ENCODE peak calls at places on chromosomes 2 and 18, in four cellular contexts. One of them, this sample, is unnamed. For H3K27me3 and H3K4me1, the result is how much of the 10 kb centered on the place peaks cover.

GRCh38 chr2:7180641-7181370 is 263.6 kb downstream of the RNF144A start:
- DNase-seq in SK-N-SH: no peak
- DNase-seq in IMR-90: no peak
- DNase-seq in neuronal stem cell: no peak
- DNase-seq in this sample: no peak

GRCh38 chr18:70354080-70354479 is 65.2 kb downstream of the SOCS6 start:
- DNase-seq in neuronal stem cell: no peak
- DNase-seq in IMR-90: no peak
- DNase-seq in SK-N-SH: no peak
- DNase-seq in this sample: no peak

GRCh38 chr2:46171441-46171953 is 125.7 kb upstream of the EPAS1 start:
- DNase-seq in IMR-90: peak
- DNase-seq in neuronal stem cell: no peak
- DNase-seq in SK-N-SH: no peak
- DNase-seq in this sample: peak

GRCh38 chr2:231711677-231712461 is 3.5 kb downstream of the PTMA start:
- DNase-seq in SK-N-SH: no peak
- DNase-seq in IMR-90: no peak
- DNase-seq in neuronal stem cell: no peak
- DNase-seq in this sample: no peak

GRCh38 chr2:158907926-158908462 is 60.4 kb upstream of the TANC1 start:
- DNase-seq in SK-N-SH: no peak
- DNase-seq in IMR-90: no peak
- DNase-seq in neuronal stem cell: no peak
- DNase-seq in this sample: no peak

GRCh38 chr2:32274289-32274688 is 3.4 kb upstream of the YIPF4 start:
- DNase-seq in neuronal stem cell: no peak
- DNase-seq in SK-N-SH: no peak
- DNase-seq in IMR-90: no peak
- DNase-seq in this sample: no peak

GRCh38 chr2:17543848-17544645 is 3.6 kb downstream of the VSNL1 start:
- DNase-seq in neuronal stem cell: no peak
- DNase-seq in IMR-90: peak
- DNase-seq in SK-N-SH: no peak
- DNase-seq in this sample: no peak

GRCh38 chr18:12520442-12520992 is 112.8 kb downstream of the PRELID3A start:
- DNase-seq in IMR-90: peak
- DNase-seq in SK-N-SH: peak
- DNase-seq in neuronal stem cell: peak
- DNase-seq in this sample: no peak

GRCh38 chr18:31549416-31549815 is 42.3 kb upstream of the TTR start:
- DNase-seq in IMR-90: no peak
- DNase-seq in SK-N-SH: no peak
- DNase-seq in neuronal stem cell: no peak
- DNase-seq in this sample: no peak

GRCh38 chr2:168594778-168595177 is 138.7 kb downstream of the CERS6 start:
- DNase-seq in SK-N-SH: no peak
- DNase-seq in IMR-90: no peak
- DNase-seq in neuronal stem cell: no peak
- DNase-seq in this sample: no peak

GRCh38 chr2:112290098-112290497 is 14.7 kb downstream of the ZC3H6 start:
- DNase-seq in IMR-90: no peak
- DNase-seq in neuronal stem cell: no peak
- DNase-seq in SK-N-SH: no peak
- DNase-seq in this sample: no peak

DNA sequence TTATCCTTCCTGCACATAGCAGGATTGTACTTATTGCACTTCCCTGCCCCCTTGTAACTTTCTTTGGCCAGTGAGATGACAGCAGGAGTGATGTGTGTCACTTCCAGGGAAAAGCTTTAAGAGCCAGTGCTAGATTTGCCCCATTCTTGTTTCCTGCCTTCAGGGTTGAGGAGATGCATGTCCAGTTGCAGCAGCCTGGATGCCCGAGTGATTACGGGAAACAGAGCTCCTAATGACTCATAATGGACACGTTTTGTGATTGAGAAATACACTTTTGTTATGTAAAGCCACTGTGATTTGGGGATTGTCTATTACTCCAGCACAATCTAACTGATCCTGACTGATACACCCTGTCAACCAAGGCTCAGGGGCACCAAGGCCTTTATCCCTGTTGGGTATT is 5.0 kb upstream of the TET3 start:
- DNase-seq in neuronal stem cell: no peak
- DNase-seq in IMR-90: peak
- DNase-seq in SK-N-SH: no peak
- DNase-seq in this sample: no peak
- H3K4me3 ChIP-seq in neuronal stem cell: no peak
- H3K4me3 ChIP-seq in IMR-90: no peak
- H3K4me3 ChIP-seq in SK-N-SH: no peak
- H3K4me3 ChIP-seq in this sample: no peak

GRCh38 chr2:170369228-170369627 is 191.3 kb downstream of the MYO3B start:
- DNase-seq in neuronal stem cell: no peak
- DNase-seq in IMR-90: no peak
- DNase-seq in SK-N-SH: no peak
- DNase-seq in this sample: no peak
- H3K27me3 ChIP-seq in neuronal stem cell: under half
- H3K27me3 ChIP-seq in IMR-90: under half
- H3K27me3 ChIP-seq in SK-N-SH: under half
- H3K27me3 ChIP-seq in this sample: under half

GRCh38 chr2:37585295-37585908 is 86.0 kb downstream of the CDC42EP3 start:
- DNase-seq in neuronal stem cell: no peak
- DNase-seq in IMR-90: peak
- DNase-seq in SK-N-SH: no peak
- DNase-seq in this sample: no peak
- H3K4me1 ChIP-seq in neuronal stem cell: under half
- H3K4me1 ChIP-seq in IMR-90: under half
- H3K4me1 ChIP-seq in SK-N-SH: under half
- H3K4me1 ChIP-seq in this sample: under half

GRCh38 chr2:178865121-178865520 is 57.9 kb upstream of the TTN start:
- DNase-seq in neuronal stem cell: no peak
- DNase-seq in SK-N-SH: no peak
- DNase-seq in IMR-90: no peak
- DNase-seq in this sample: peak
- H3K4me3 ChIP-seq in neuronal stem cell: no peak
- H3K4me3 ChIP-seq in SK-N-SH: no peak
- H3K4me3 ChIP-seq in IMR-90: no peak
- H3K4me3 ChIP-seq in this sample: no peak

DNA sequence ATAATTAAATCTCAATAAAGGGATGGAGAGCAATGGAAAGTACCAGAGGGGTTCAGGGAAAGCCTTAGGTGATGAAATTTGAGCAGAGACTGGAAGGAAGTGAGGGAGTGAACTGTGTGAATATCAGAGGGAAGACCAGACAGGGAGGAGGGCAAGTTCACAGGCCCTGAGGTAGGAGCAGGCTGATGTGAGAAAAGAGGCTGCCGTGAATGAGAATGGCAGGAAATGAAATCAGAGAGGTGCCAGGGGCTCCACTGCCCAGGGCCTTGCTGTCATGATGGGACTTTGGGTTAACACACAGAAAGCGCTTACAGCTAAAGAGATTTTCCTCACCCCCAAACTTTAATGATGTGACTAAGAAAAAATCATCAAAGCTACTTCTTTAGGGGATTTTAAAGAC is 53.8 kb downstream of the MARCHF4 start:
- DNase-seq in IMR-90: no peak
- DNase-seq in neuronal stem cell: no peak
- DNase-seq in SK-N-SH: no peak
- DNase-seq in this sample: no peak
- H3K27me3 ChIP-seq in IMR-90: under half
- H3K27me3 ChIP-seq in neuronal stem cell: under half
- H3K27me3 ChIP-seq in SK-N-SH: under half
- H3K27me3 ChIP-seq in this sample: under half

GRCh38 chr18:2169656-2170055 is 401.6 kb downstream of the METTL4 start:
- DNase-seq in neuronal stem cell: no peak
- DNase-seq in IMR-90: no peak
- DNase-seq in SK-N-SH: no peak
- DNase-seq in this sample: no peak
- H3K4me1 ChIP-seq in neuronal stem cell: under half
- H3K4me1 ChIP-seq in IMR-90: under half
- H3K4me1 ChIP-seq in SK-N-SH: under half
- H3K4me1 ChIP-seq in this sample: under half

GRCh38 chr2:104844813-104845551 is 8.9 kb upstream of the POU3F3 start:
- DNase-seq in IMR-90: no peak
- DNase-seq in SK-N-SH: peak
- DNase-seq in neuronal stem cell: no peak
- DNase-seq in this sample: peak

GRCh38 chr2:104845552-104845931 is 8.4 kb upstream of the POU3F3 start:
- DNase-seq in SK-N-SH: no peak
- DNase-seq in neuronal stem cell: no peak
- DNase-seq in IMR-90: no peak
- DNase-seq in this sample: no peak

GRCh38 chr2:104840151-104840550 is 13.8 kb upstream of the POU3F3 start:
- DNase-seq in SK-N-SH: no peak
- DNase-seq in IMR-90: no peak
- DNase-seq in neuronal stem cell: no peak
- DNase-seq in this sample: no peak

GRCh38 chr2:104840916-104841315 is 13.0 kb upstream of the POU3F3 start:
- DNase-seq in SK-N-SH: no peak
- DNase-seq in neuronal stem cell: no peak
- DNase-seq in IMR-90: no peak
- DNase-seq in this sample: no peak

GRCh38 chr2:104841694-104842093 is 12.2 kb upstream of the POU3F3 start:
- DNase-seq in SK-N-SH: no peak
- DNase-seq in neuronal stem cell: no peak
- DNase-seq in IMR-90: no peak
- DNase-seq in this sample: no peak
- H3K4me3 ChIP-seq in SK-N-SH: no peak
- H3K4me3 ChIP-seq in neuronal stem cell: no peak
- H3K4me3 ChIP-seq in IMR-90: no peak
- H3K4me3 ChIP-seq in this sample: no peak

GRCh38 chr2:60549250-60550150 is 4.0 kb downstream of the BCL11A start:
- DNase-seq in SK-N-SH: peak
- DNase-seq in neuronal stem cell: no peak
- DNase-seq in IMR-90: no peak
- DNase-seq in this sample: peak
- H3K27me3 ChIP-seq in SK-N-SH: under half
- H3K27me3 ChIP-seq in neuronal stem cell: under half
- H3K27me3 ChIP-seq in IMR-90: under half
- H3K27me3 ChIP-seq in this sample: under half

GRCh38 chr2:201129044-201129505 is 13.1 kb downstream of the CFLAR start:
- DNase-seq in IMR-90: peak
- DNase-seq in SK-N-SH: no peak
- DNase-seq in neuronal stem cell: no peak
- DNase-seq in this sample: no peak

GRCh38 chr2:201132518-201132917 is 16.6 kb downstream of the CFLAR start:
- DNase-seq in neuronal stem cell: no peak
- DNase-seq in SK-N-SH: no peak
- DNase-seq in IMR-90: no peak
- DNase-seq in this sample: no peak

GRCh38 chr2:201127570-201127969 is 11.6 kb downstream of the CFLAR start:
- DNase-seq in SK-N-SH: no peak
- DNase-seq in neuronal stem cell: no peak
- DNase-seq in IMR-90: peak
- DNase-seq in this sample: peak

GRCh38 chr2:201127128-201127521 is 11.2 kb downstream of the CFLAR start:
- DNase-seq in neuronal stem cell: no peak
- DNase-seq in IMR-90: no peak
- DNase-seq in SK-N-SH: no peak
- DNase-seq in this sample: no peak

GRCh38 chr2:201130524-201131186 is 14.7 kb downstream of the CFLAR start:
- DNase-seq in IMR-90: peak
- DNase-seq in neuronal stem cell: no peak
- DNase-seq in SK-N-SH: no peak
- DNase-seq in this sample: no peak
- H3K4me1 ChIP-seq in IMR-90: under half
- H3K4me1 ChIP-seq in neuronal stem cell: under half
- H3K4me1 ChIP-seq in SK-N-SH: under half
- H3K4me1 ChIP-seq in this sample: under half

DNA sequence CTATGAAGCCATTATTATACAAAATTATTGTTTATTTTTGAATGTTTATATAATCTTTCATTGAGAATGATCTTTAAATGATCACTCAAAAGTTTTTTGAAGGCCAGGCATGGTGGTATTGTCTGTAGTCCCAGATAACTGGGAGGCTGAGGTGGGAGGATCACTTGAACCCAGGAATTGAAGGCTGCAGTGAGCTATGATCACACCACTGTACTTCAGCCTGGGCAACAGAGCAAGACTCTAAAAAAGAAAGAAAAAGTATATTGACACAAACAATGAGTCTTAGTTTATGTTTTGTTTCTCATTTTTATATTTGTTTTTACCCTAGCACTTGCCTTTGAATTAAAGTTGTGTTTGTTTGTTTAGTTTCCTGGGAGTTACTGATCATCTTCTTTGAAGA is 2.3 kb downstream of the TWSG1 start:
- DNase-seq in SK-N-SH: no peak
- DNase-seq in neuronal stem cell: no peak
- DNase-seq in IMR-90: no peak
- DNase-seq in this sample: no peak
- H3K4me3 ChIP-seq in SK-N-SH: no peak
- H3K4me3 ChIP-seq in neuronal stem cell: no peak
- H3K4me3 ChIP-seq in IMR-90: no peak
- H3K4me3 ChIP-seq in this sample: no peak